ENCODE peak calls at places on chromosomes 7 and 10, in five cellular contexts. W, Z, O, Q and M are unnamed samples.

GRCh38 chr10:118968482-118968881 is 61.0 kb upstream of the NANOS1 start:
- DNase-seq in W (no peak), Z (no peak), O (no peak), Q (no peak), M (no peak)

GRCh38 chr7:42015413-42015698 is 221.7 kb downstream of the GLI3 start:
- DNase-seq in W (no peak), Z (no peak), O (no peak), Q (no peak), M (no peak)

GRCh38 chr10:1448252-1448901 is 288.9 kb downstream of the ADARB2 start:
- DNase-seq in W (no peak), Z (no peak), O (no peak), Q (no peak), M (no peak)

GRCh38 chr7:31340603-31341002 is at the start of gene NEUROD6:
- DNase-seq in W (no peak), Z (no peak), O (no peak), Q (no peak), M (no peak)

GRCh38 chr10:27646194-27646593 is 99.4 kb downstream of the MKX start:
- DNase-seq in W (no peak), Z (no peak), O (no peak), Q (no peak), M (no peak)

GRCh38 chr10:69048103-69048502 is 39.8 kb upstream of the SRGN start:
- DNase-seq in W (no peak), Z (peak; percentile 43), O (no peak), Q (peak; percentile 33), M (peak; percentile 38)

GRCh38 chr7:80732635-80733034 is 94.2 kb downstream of the CD36 start:
- DNase-seq in W (no peak), Z (no peak), O (no peak), Q (no peak), M (no peak)

GRCh38 chr7:36155811-36156361 is 2.8 kb downstream of the EEPD1 start:
- DNase-seq in W (no peak), Z (no peak), O (peak; percentile 28), Q (peak; percentile 71), M (peak; percentile 76)

GRCh38 chr10:129743738-129744133 is 220.3 kb downstream of the EBF3 start:
- DNase-seq in W (no peak), Z (no peak), O (no peak), Q (no peak), M (no peak)

GRCh38 chr10:103884681-103885139 is 29.3 kb upstream of the SH3PXD2A start:
- DNase-seq in W (no peak), Z (peak; percentile 28), O (peak; percentile 21), Q (no peak), M (no peak)

GRCh38 chr10:79375321-79376077 is 28.2 kb downstream of the PPIF start:
- DNase-seq in W (no peak), Z (peak; percentile 2), O (no peak), Q (no peak), M (peak; percentile 14)

GRCh38 chr7:30654296-30655090 is 27.8 kb downstream of the CRHR2 start:
- DNase-seq in W (no peak), Z (no peak), O (no peak), Q (no peak), M (no peak)

GRCh38 chr7:82114237-82114636 is 329.3 kb downstream of the CACNA2D1 start:
- DNase-seq in W (no peak), Z (no peak), O (no peak), Q (no peak), M (no peak)

GRCh38 chr10:31602541-31603244 is 283.7 kb downstream of the ZEB1 start:
- DNase-seq in W (no peak), Z (no peak), O (peak; percentile 73), Q (peak; percentile 84), M (peak; percentile 90)

GRCh38 chr7:128347573-128348147 is 4.0 kb upstream of the RBM28 start:
- DNase-seq in W (no peak), Z (peak; percentile 53), O (no peak), Q (peak; percentile 45), M (peak; percentile 59)

GRCh38 chr7:17787257-17787656 is 153.0 kb downstream of the SNX13 start:
- DNase-seq in W (no peak), Z (no peak), O (no peak), Q (no peak), M (no peak)

GRCh38 chr7:101814996-101815825 is 2.2 kb upstream of the CUX1 start:
- DNase-seq in W (no peak), Z (peak; percentile 63), O (no peak), Q (peak; percentile 29), M (peak; percentile 51)

GRCh38 chr7:2692543-2692942 is 4.5 kb downstream of the AMZ1 start:
- DNase-seq in W (no peak), Z (no peak), O (no peak), Q (no peak), M (no peak)

GRCh38 chr10:127194598-127194997 is 1.8 kb downstream of the INSYN2A start:
- DNase-seq in W (no peak), Z (no peak), O (no peak), Q (no peak), M (no peak)

GRCh38 chr7:95690367-95690947 is 81.9 kb upstream of the DYNC1I1 start:
- DNase-seq in W (no peak), Z (no peak), O (peak; percentile 32), Q (no peak), M (no peak)

GRCh38 chr7:74030861-74031260 is 2.9 kb downstream of the ELN start:
- DNase-seq in W (no peak), Z (no peak), O (no peak), Q (no peak), M (no peak)

GRCh38 chr7:149562602-149563001 is 65.0 kb upstream of the ZNF746 start:
- DNase-seq in W (no peak), Z (no peak), O (no peak), Q (no peak), M (no peak)

GRCh38 chr10:17229717-17229966 is 1.6 kb downstream of the VIM start:
- DNase-seq in W (no peak), Z (no peak), O (no peak), Q (no peak), M (no peak)

GRCh38 chr7:91826377-91826776 is 54.1 kb downstream of the MTERF1 start:
- DNase-seq in W (no peak), Z (no peak), O (no peak), Q (no peak), M (no peak)

GRCh38 chr10:92690211-92691041 is 671 bp downstream of the HHEX start:
- DNase-seq in W (peak; percentile 31), Z (peak; percentile 52), O (no peak), Q (peak; percentile 52), M (peak; percentile 70)

GRCh38 chr7:24668922-24669635 is 88.2 kb downstream of the GSDME start:
- DNase-seq in W (no peak), Z (no peak), O (no peak), Q (no peak), M (no peak)

GRCh38 chr10:77844713-77845454 is 81.7 kb downstream of the DLG5 start:
- DNase-seq in W (no peak), Z (no peak), O (no peak), Q (no peak), M (no peak)

GRCh38 chr7:19404912-19405329 is 259.7 kb upstream of the FERD3L start:
- DNase-seq in W (no peak), Z (no peak), O (no peak), Q (no peak), M (no peak)

GRCh38 chr7:41964354-41964753 is 261.5 kb upstream of the INHBA start:
- DNase-seq in W (no peak), Z (no peak), O (no peak), Q (no peak), M (no peak)

GRCh38 chr7:108311446-108312168 is 144.6 kb downstream of the NRCAM start:
- DNase-seq in W (no peak), Z (no peak), O (no peak), Q (no peak), M (no peak)

GRCh38 chr7:5584821-5585220 is 161.2 kb upstream of the TNRC18 start:
- DNase-seq in W (no peak), Z (no peak), O (no peak), Q (no peak), M (no peak)

GRCh38 chr7:149140784-149141183 is 6.5 kb upstream of the ZNF398 start:
- DNase-seq in W (no peak), Z (no peak), O (no peak), Q (no peak), M (no peak)